ENCODE peak calls at places on chromosomes 3 and 15, in eight cellular contexts. G is T-helper 9 cell; Z is HCEC 1CT; B is iPS-NIHi11; T is neural progenitor cell; F is stimulated activated CD8-positive, alpha-beta memory T cell treated with anti-CD3 and anti-CD28 coated beads, Interleukin-4, amount 100 ng/mL, for 4 hours; V is amniotic epithelial cell; I is AML-193. K is an unnamed sample.

GRCh38 chr15:44034933-44035624 is 160.0 kb downstream of the FRMD5 start:
- DNase-seq in G (no peak), Z (peak), B (no peak), T (no peak), F (no peak), V (peak), I (no peak), K (no peak)

GRCh38 chr15:57198654-57199241 is 177.6 kb upstream of the CGNL1 start:
- DNase-seq in G (no peak), Z (no peak), B (peak), T (peak), F (no peak), V (no peak), I (no peak), K (peak)

GRCh38 chr3:188594137-188594536 is 440.2 kb downstream of the LPP start:
- DNase-seq in G (no peak), Z (peak), B (no peak), T (peak), F (no peak), V (peak), I (no peak), K (no peak)

GRCh38 chr3:159486580-159486979 is 502.1 kb upstream of the IL12A start:
- DNase-seq in G (no peak), Z (no peak), B (peak), T (peak), F (no peak), V (peak), I (no peak), K (no peak)

GRCh38 chr3:177777699-177778098 is 580.4 kb upstream of the TBL1XR1 start:
- DNase-seq in G (peak), Z (peak), B (peak), T (peak), F (no peak), V (peak), I (peak), K (peak)

GRCh38 chr15:81182746-81183402 is 13.8 kb upstream of the IL16 start:
- DNase-seq in G (no peak), Z (no peak), B (peak), T (peak), F (no peak), V (no peak), I (no peak), K (no peak)

GRCh38 chr3:40741729-40742128 is 217.0 kb downstream of the ZNF621 start:
- DNase-seq in G (no peak), Z (no peak), B (no peak), T (peak), F (no peak), V (peak), I (no peak), K (no peak)

GRCh38 chr3:15360786-15361493 is 28.6 kb upstream of the SH3BP5 start:
- DNase-seq in G (no peak), Z (peak), B (no peak), T (no peak), F (no peak), V (no peak), I (peak), K (no peak)

GRCh38 chr15:36951747-36952247 is 148.6 kb downstream of the MEIS2 start:
- DNase-seq in G (no peak), Z (peak), B (no peak), T (peak), F (no peak), V (peak), I (no peak), K (no peak)

GRCh38 chr3:161274691-161275298 is 53.7 kb downstream of the NMD3 start:
- DNase-seq in G (no peak), Z (peak), B (peak), T (peak), F (no peak), V (peak), I (peak), K (peak)

GRCh38 chr3:167876603-167877325 is 141.2 kb downstream of the SERPINI1 start:
- DNase-seq in G (no peak), Z (peak), B (no peak), T (no peak), F (no peak), V (peak), I (peak), K (no peak)

GRCh38 chr15:73127302-73127936 is 75.2 kb downstream of the NEO1 start:
- DNase-seq in G (no peak), Z (peak), B (peak), T (peak), F (no peak), V (peak), I (peak), K (peak)

GRCh38 chr15:39597751-39598185 is 16.9 kb downstream of the THBS1 start:
- DNase-seq in G (no peak), Z (no peak), B (no peak), T (no peak), F (no peak), V (no peak), I (no peak), K (no peak)

GRCh38 chr3:54146383-54147239 is 24.3 kb downstream of the CACNA2D3 start:
- DNase-seq in G (no peak), Z (no peak), B (peak), T (peak), F (no peak), V (no peak), I (no peak), K (no peak)

GRCh38 chr15:98720577-98720976 is 72.2 kb downstream of the IGF1R start:
- DNase-seq in G (no peak), Z (no peak), B (no peak), T (no peak), F (no peak), V (no peak), I (no peak), K (no peak)

GRCh38 chr3:189981668-189982067 is 139.0 kb downstream of the P3H2 start:
- DNase-seq in G (no peak), Z (peak), B (no peak), T (no peak), F (no peak), V (peak), I (no peak), K (no peak)

GRCh38 chr3:165526367-165526766 is 310.9 kb downstream of the BCHE start:
- DNase-seq in G (no peak), Z (no peak), B (no peak), T (peak), F (no peak), V (no peak), I (no peak), K (no peak)

GRCh38 chr3:134563614-134564013 is 77.8 kb downstream of the CEP63 start:
- DNase-seq in G (no peak), Z (no peak), B (no peak), T (no peak), F (no peak), V (no peak), I (no peak), K (no peak)

GRCh38 chr15:40850576-40851112 is 6.8 kb downstream of the SPINT1 start:
- DNase-seq in G (no peak), Z (no peak), B (no peak), T (no peak), F (no peak), V (no peak), I (no peak), K (no peak)

GRCh38 chr3:128895843-128896365 is 16.5 kb downstream of the ACAD9 start:
- DNase-seq in G (no peak), Z (no peak), B (no peak), T (no peak), F (no peak), V (no peak), I (no peak), K (no peak)

GRCh38 chr3:45775571-45776290 is 20.6 kb downstream of the SLC6A20 start:
- DNase-seq in G (no peak), Z (no peak), B (no peak), T (no peak), F (no peak), V (no peak), I (no peak), K (no peak)

GRCh38 chr3:64814360-64814759 is 126.6 kb upstream of the ADAMTS9 start:
- DNase-seq in G (no peak), Z (no peak), B (no peak), T (no peak), F (no peak), V (no peak), I (no peak), K (no peak)

GRCh38 chr3:197122394-197122793 is 92.8 kb upstream of the MELTF start:
- DNase-seq in G (no peak), Z (no peak), B (no peak), T (no peak), F (no peak), V (no peak), I (no peak), K (no peak)

GRCh38 chr3:106161236-106161635 is 292.4 kb upstream of the CBLB start:
- DNase-seq in G (no peak), Z (no peak), B (no peak), T (no peak), F (no peak), V (no peak), I (no peak), K (no peak)

GRCh38 chr3:158918008-158918407 is 116.2 kb downstream of the MFSD1 start:
- DNase-seq in G (no peak), Z (peak), B (peak), T (peak), F (no peak), V (peak), I (peak), K (peak)

GRCh38 chr3:76307556-76307955 is 522.2 kb upstream of the ZNF717 start:
- DNase-seq in G (no peak), Z (peak), B (no peak), T (no peak), F (no peak), V (no peak), I (no peak), K (no peak)